ENCODE peak calls at places on chromosome 16, in eight cellular contexts. F, J, I, Q, G, U, V and W are unnamed samples.

GRCh38 chr16:13779676-13780075 is 140.3 kb upstream of the ERCC4 start:
- DNase-seq in V (no peak), F (no peak), J (peak), U (no peak), I (no peak), G (peak), Q (no peak), W (no peak)

GRCh38 chr16:23072769-23073549 is 76.3 kb downstream of the USP31 start:
- DNase-seq in Q (no peak), J (no peak), I (no peak), V (no peak), U (no peak), G (no peak), F (no peak), W (peak)

GRCh38 chr16:29698484-29699323 is 19.7 kb downstream of the QPRT start:
- DNase-seq in F (no peak), Q (no peak), J (no peak), G (no peak), V (no peak), U (no peak), I (no peak), W (no peak)

GRCh38 chr16:11604783-11605563 is 18.3 kb upstream of the LITAF start:
- DNase-seq in U (no peak), G (no peak), F (no peak), I (no peak), J (no peak), V (no peak), Q (no peak), W (no peak)

GRCh38 chr16:1035066-1035415 is 37.5 kb upstream of the SSTR5 start:
- DNase-seq in Q (no peak), V (no peak), U (no peak), G (no peak), J (no peak), F (no peak), I (no peak), W (no peak)

GRCh38 chr16:15897834-15898254 is 9.4 kb upstream of the CEP20 start:
- DNase-seq in I (no peak), V (no peak), G (no peak), Q (no peak), J (peak), U (no peak), F (peak), W (peak)

GRCh38 chr16:3004781-3005284 is 7.9 kb upstream of the CLDN9 start:
- DNase-seq in U (peak), J (peak), G (no peak), F (no peak), I (no peak), V (no peak), Q (no peak), W (no peak)

GRCh38 chr16:29809850-29810698 is 1.9 kb upstream of the PRRT2 start:
- DNase-seq in I (no peak), Q (no peak), V (no peak), U (no peak), G (no peak), F (no peak), J (peak), W (no peak)

GRCh38 chr16:64234200-64234599 is 887.7 kb downstream of the CDH11 start:
- DNase-seq in V (no peak), F (no peak), G (no peak), J (no peak), I (no peak), U (no peak), Q (no peak), W (no peak)

GRCh38 chr16:14193316-14193871 is 122.3 kb downstream of the MRTFB start:
- DNase-seq in G (peak), Q (peak), U (no peak), J (no peak), V (no peak), I (peak), F (peak), W (no peak)

GRCh38 chr16:22677024-22677830 is 136.7 kb upstream of the HS3ST2 start:
- DNase-seq in J (no peak), F (no peak), Q (no peak), V (no peak), U (no peak), I (no peak), G (no peak), W (no peak)

GRCh38 chr16:11613381-11614303 is 26.9 kb upstream of the LITAF start:
- DNase-seq in U (no peak), G (no peak), Q (peak), I (no peak), F (no peak), J (peak), V (no peak), W (no peak)

GRCh38 chr16:84449156-84450140 is 55.0 kb downstream of the MEAK7 start:
- DNase-seq in V (no peak), J (no peak), I (no peak), G (peak), F (no peak), U (no peak), Q (no peak), W (no peak)

GRCh38 chr16:83433201-83433600 is 374.6 kb upstream of the HSBP1 start:
- DNase-seq in G (no peak), I (no peak), F (no peak), U (no peak), Q (no peak), J (no peak), V (no peak), W (no peak)

GRCh38 chr16:2095315-2095853 is 40.3 kb downstream of the PKD1 start:
- DNase-seq in Q (no peak), I (no peak), U (no peak), V (no peak), F (no peak), G (no peak), J (no peak), W (peak)

GRCh38 chr16:86884256-86884655 is 305.9 kb downstream of the FOXL1 start:
- DNase-seq in V (no peak), F (no peak), J (no peak), I (no peak), Q (no peak), G (no peak), U (no peak), W (no peak)

GRCh38 chr16:21277927-21278706 is at the start of gene CRYM:
- DNase-seq in J (peak), U (peak), V (no peak), I (peak), F (no peak), Q (peak), G (peak), W (peak)

GRCh38 chr16:86300746-86301480 is 209.4 kb upstream of the FOXF1 start:
- DNase-seq in Q (no peak), F (no peak), J (peak), V (no peak), U (no peak), G (no peak), I (no peak), W (no peak)